ENCODE peak calls at places on chromosomes 6 and 20, in six cellular contexts. N is NCI-H69; E is heart right ventricle; X is germinal center; C is GM04504; Q is activated CD8-positive, alpha-beta memory T cell treated with anti-CD3 and anti-CD28 coated beads, Interleukin-2, amount 50 U/mL, for 48 hours. M is an unnamed sample.
A peak's percentile ranks its signal among the peaks of the same experiment; 100 is the strongest.

GRCh38 chr6:90294989-90295853 is 1.4 kb downstream of the BACH2 start:
- DNase-seq in Q (peak; percentile 91), E (peak; percentile 48), C (no peak), N (peak; percentile 31), X (peak; percentile 57), M (no peak)

GRCh38 chr6:44494011-44494501 is 106.5 kb downstream of the CDC5L start:
- DNase-seq in E (no peak), N (no peak), X (no peak), Q (peak; percentile 13), C (peak; percentile 39), M (no peak)

GRCh38 chr20:34260208-34260942 is 19.2 kb downstream of the ASIP start:
- DNase-seq in C (no peak), E (no peak), X (no peak), Q (peak; percentile 32), N (no peak), M (no peak)

GRCh38 chr6:132354517-132355167 is 46.6 kb downstream of the MOXD1 start:
- DNase-seq in N (peak; percentile 33), X (peak; percentile 40), C (no peak), E (peak; percentile 12), Q (no peak), M (no peak)

GRCh38 chr6:37931076-37931465 is 111.5 kb downstream of the ZFAND3 start:
- DNase-seq in C (no peak), N (no peak), Q (no peak), X (no peak), E (no peak), M (no peak)

GRCh38 chr6:53112404-53112803 is 36.2 kb downstream of the GCM1 start:
- DNase-seq in C (no peak), Q (no peak), N (peak; percentile 98), E (no peak), X (no peak), M (no peak)

GRCh38 chr6:51339728-51340127 is 521.1 kb downstream of the TFAP2B start:
- DNase-seq in Q (no peak), C (no peak), N (peak; percentile 68), E (no peak), X (no peak), M (no peak)

GRCh38 chr6:34120953-34121675 is 24.8 kb downstream of the GRM4 start:
- DNase-seq in Q (no peak), N (no peak), E (no peak), X (no peak), C (no peak), M (no peak)

GRCh38 chr6:133277895-133278545 is 36.9 kb downstream of the EYA4 start:
- DNase-seq in C (no peak), X (no peak), E (no peak), N (no peak), Q (no peak), M (no peak)

GRCh38 chr6:33856655-33857054 is 52.9 kb upstream of the MLN start:
- DNase-seq in X (no peak), N (no peak), C (no peak), E (no peak), Q (peak; percentile 86), M (no peak)

GRCh38 chr20:44501448-44501847 is 20.4 kb downstream of the SERINC3 start:
- DNase-seq in N (no peak), C (peak; percentile 73), E (no peak), Q (no peak), X (no peak), M (peak; percentile 11)

GRCh38 chr6:126716826-126717514 is 377.1 kb downstream of the CENPW start:
- DNase-seq in C (no peak), X (no peak), Q (no peak), N (peak; percentile 74), E (no peak), M (no peak)

GRCh38 chr6:84156306-84156705 is 71.1 kb downstream of the CEP162 start:
- DNase-seq in C (no peak), X (no peak), Q (no peak), E (no peak), N (no peak), M (no peak)

GRCh38 chr20:59385038-59385437 is 84.6 kb downstream of the EDN3 start:
- DNase-seq in N (no peak), C (no peak), Q (no peak), X (no peak), E (no peak), M (no peak)

GRCh38 chr20:58277578-58278344 is 31.8 kb upstream of the RAB22A start:
- DNase-seq in X (no peak), C (no peak), E (no peak), Q (no peak), N (peak; percentile 0), M (no peak)

GRCh38 chr6:84854801-84855400 is 90.5 kb upstream of the TBX18 start:
- DNase-seq in X (no peak), N (no peak), E (no peak), Q (no peak), C (no peak), M (no peak)

GRCh38 chr6:133187657-133188453 is 53.3 kb upstream of the EYA4 start:
- DNase-seq in Q (no peak), C (no peak), N (no peak), E (no peak), X (no peak), M (no peak)

GRCh38 chr6:16764188-16764950 is 3.1 kb upstream of the ATXN1 start:
- DNase-seq in Q (no peak), E (no peak), N (peak; percentile 79), X (no peak), C (no peak), M (peak; percentile 37)

GRCh38 chr6:45737331-45738056 is 278.2 kb downstream of the CLIC5 start:
- DNase-seq in E (no peak), X (no peak), C (no peak), Q (no peak), N (no peak), M (no peak)

GRCh38 chr6:118705799-118706481 is 54.5 kb upstream of the CEP85L start:
- DNase-seq in Q (no peak), C (peak; percentile 23), X (no peak), E (no peak), N (peak; percentile 25), M (peak; percentile 8)

GRCh38 chr6:39755231-39755630 is 30.0 kb upstream of the KIF6 start:
- DNase-seq in E (no peak), Q (no peak), N (no peak), C (no peak), X (no peak), M (no peak)

GRCh38 chr20:3172933-3173581 is at the start of gene LZTS3:
- DNase-seq in N (peak; percentile 91), Q (peak; percentile 85), X (peak; percentile 82), E (peak; percentile 75), C (no peak), M (no peak)

GRCh38 chr20:57167292-57167655 is 99.2 kb downstream of the BMP7 start:
- DNase-seq in Q (no peak), N (no peak), X (no peak), E (no peak), C (no peak), M (no peak)

GRCh38 chr6:148513145-148514071 is 170.8 kb downstream of the SASH1 start:
- DNase-seq in E (peak; percentile 44), N (no peak), X (no peak), C (peak; percentile 78), Q (no peak), M (no peak)